ENCODE peak calls at places on chromosomes 6 and 20, in six cellular contexts. One of them, this sample, is unnamed.

GRCh38 chr6:26016326-26017275 is 54.0 kb downstream of the TRIM38 start:
- DNase-seq in upper lobe of left lung: no peak
- DNase-seq in right lobe of liver: peak
- DNase-seq in sigmoid colon: no peak
- DNase-seq in body of pancreas: no peak
- DNase-seq in stomach: no peak
- DNase-seq in this sample: no peak

GRCh38 chr20:63072231-63072791 is 65.5 kb upstream of the BHLHE23 start:
- DNase-seq in stomach: no peak
- DNase-seq in upper lobe of left lung: no peak
- DNase-seq in right lobe of liver: peak
- DNase-seq in sigmoid colon: peak
- DNase-seq in body of pancreas: no peak
- DNase-seq in this sample: peak

GRCh38 chr6:4644962-4645361 is 131.2 kb upstream of the CDYL start:
- DNase-seq in sigmoid colon: no peak
- DNase-seq in right lobe of liver: no peak
- DNase-seq in upper lobe of left lung: no peak
- DNase-seq in body of pancreas: no peak
- DNase-seq in stomach: no peak
- DNase-seq in this sample: no peak

GRCh38 chr6:100999034-100999597 is 118.0 kb upstream of the ASCC3 start:
- DNase-seq in sigmoid colon: no peak
- DNase-seq in body of pancreas: no peak
- DNase-seq in stomach: no peak
- DNase-seq in upper lobe of left lung: no peak
- DNase-seq in right lobe of liver: no peak
- DNase-seq in this sample: no peak

GRCh38 chr6:126182650-126183311 is 157.1 kb upstream of the CENPW start:
- DNase-seq in upper lobe of left lung: no peak
- DNase-seq in right lobe of liver: no peak
- DNase-seq in stomach: no peak
- DNase-seq in body of pancreas: no peak
- DNase-seq in sigmoid colon: no peak
- DNase-seq in this sample: no peak

GRCh38 chr6:3697609-3698008 is 53.9 kb downstream of the PXDC1 start:
- DNase-seq in right lobe of liver: no peak
- DNase-seq in body of pancreas: no peak
- DNase-seq in stomach: no peak
- DNase-seq in upper lobe of left lung: no peak
- DNase-seq in sigmoid colon: no peak
- DNase-seq in this sample: no peak

GRCh38 chr6:1796706-1797529 is 187.2 kb downstream of the FOXC1 start:
- DNase-seq in body of pancreas: peak
- DNase-seq in stomach: no peak
- DNase-seq in upper lobe of left lung: no peak
- DNase-seq in sigmoid colon: no peak
- DNase-seq in right lobe of liver: no peak
- DNase-seq in this sample: no peak

GRCh38 chr20:32509639-32510066 is 75.5 kb downstream of the NOL4L start:
- DNase-seq in upper lobe of left lung: peak
- DNase-seq in stomach: no peak
- DNase-seq in right lobe of liver: peak
- DNase-seq in body of pancreas: no peak
- DNase-seq in sigmoid colon: no peak
- DNase-seq in this sample: no peak

GRCh38 chr6:152399409-152399808 is 237.8 kb downstream of the SYNE1 start:
- DNase-seq in stomach: no peak
- DNase-seq in upper lobe of left lung: peak
- DNase-seq in right lobe of liver: no peak
- DNase-seq in body of pancreas: no peak
- DNase-seq in sigmoid colon: peak
- DNase-seq in this sample: no peak

GRCh38 chr6:134315974-134316391 is 1.9 kb downstream of the SGK1 start:
- DNase-seq in stomach: no peak
- DNase-seq in sigmoid colon: no peak
- DNase-seq in upper lobe of left lung: no peak
- DNase-seq in body of pancreas: no peak
- DNase-seq in right lobe of liver: no peak
- DNase-seq in this sample: no peak

GRCh38 chr6:136069119-136069518 is 181.0 kb downstream of the MTFR2 start:
- DNase-seq in upper lobe of left lung: no peak
- DNase-seq in sigmoid colon: no peak
- DNase-seq in right lobe of liver: no peak
- DNase-seq in stomach: no peak
- DNase-seq in body of pancreas: no peak
- DNase-seq in this sample: no peak

GRCh38 chr6:27157461-27158315 is 89.8 kb upstream of the PRSS16 start:
- DNase-seq in sigmoid colon: peak
- DNase-seq in upper lobe of left lung: peak
- DNase-seq in body of pancreas: peak
- DNase-seq in stomach: peak
- DNase-seq in right lobe of liver: peak
- DNase-seq in this sample: no peak

GRCh38 chr6:17816921-17817611 is 110.3 kb upstream of the NUP153 start:
- DNase-seq in right lobe of liver: no peak
- DNase-seq in sigmoid colon: no peak
- DNase-seq in upper lobe of left lung: no peak
- DNase-seq in body of pancreas: no peak
- DNase-seq in stomach: no peak
- DNase-seq in this sample: no peak

GRCh38 chr6:127302728-127303675 is 36.3 kb downstream of the RNF146 start:
- DNase-seq in sigmoid colon: no peak
- DNase-seq in stomach: peak
- DNase-seq in upper lobe of left lung: no peak
- DNase-seq in right lobe of liver: no peak
- DNase-seq in body of pancreas: peak
- DNase-seq in this sample: no peak

GRCh38 chr6:23523771-23524170 is 602.2 kb upstream of the NRSN1 start:
- DNase-seq in upper lobe of left lung: no peak
- DNase-seq in stomach: no peak
- DNase-seq in sigmoid colon: no peak
- DNase-seq in body of pancreas: no peak
- DNase-seq in right lobe of liver: no peak
- DNase-seq in this sample: no peak
- H3K4me3 ChIP-seq in upper lobe of left lung: no peak
- H3K4me3 ChIP-seq in stomach: no peak
- H3K4me3 ChIP-seq in sigmoid colon: no peak
- H3K4me3 ChIP-seq in body of pancreas: no peak
- H3K4me3 ChIP-seq in right lobe of liver: no peak
- H3K4me3 ChIP-seq in this sample: no peak

GRCh38 chr6:159108438-159108985 is 60.7 kb upstream of the FNDC1 start:
- DNase-seq in stomach: no peak
- DNase-seq in right lobe of liver: no peak
- DNase-seq in sigmoid colon: no peak
- DNase-seq in body of pancreas: no peak
- DNase-seq in upper lobe of left lung: peak
- DNase-seq in this sample: no peak
- H3K27ac ChIP-seq in stomach: no peak
- H3K27ac ChIP-seq in right lobe of liver: no peak
- H3K27ac ChIP-seq in sigmoid colon: no peak
- H3K27ac ChIP-seq in body of pancreas: no peak
- H3K27ac ChIP-seq in upper lobe of left lung: no peak
- H3K27ac ChIP-seq in this sample: no peak

DNA sequence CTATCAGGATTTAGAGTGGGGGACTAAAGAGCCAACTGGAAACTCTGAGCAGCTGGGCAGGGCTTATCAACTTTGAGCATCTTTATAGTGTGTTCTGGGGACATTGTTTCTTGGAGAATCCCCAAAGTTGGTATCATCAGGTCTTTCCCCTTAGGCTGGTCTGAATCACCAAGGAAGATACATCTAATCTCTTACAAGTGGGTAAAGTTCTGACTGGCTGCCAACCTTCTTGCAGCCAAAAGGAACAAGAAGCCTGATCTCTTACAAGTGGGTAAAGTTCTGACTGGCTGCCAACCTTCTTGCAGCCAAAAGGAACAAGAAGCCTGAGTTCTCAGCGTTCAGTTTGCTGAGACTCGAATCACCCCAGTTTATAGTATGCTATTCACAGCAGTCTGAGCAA is 1.6 kb upstream of the MED23 start:
- DNase-seq in body of pancreas: no peak
- DNase-seq in stomach: no peak
- DNase-seq in sigmoid colon: no peak
- DNase-seq in upper lobe of left lung: peak
- DNase-seq in right lobe of liver: no peak
- DNase-seq in this sample: no peak
- TF ChIP-seq POLR2A in body of pancreas: no peak
- TF ChIP-seq POLR2A in stomach: no peak
- TF ChIP-seq POLR2A in sigmoid colon: no peak
- TF ChIP-seq POLR2A in upper lobe of left lung: no peak
- TF ChIP-seq POLR2A in right lobe of liver: no peak
- TF ChIP-seq POLR2A in this sample: no peak

DNA sequence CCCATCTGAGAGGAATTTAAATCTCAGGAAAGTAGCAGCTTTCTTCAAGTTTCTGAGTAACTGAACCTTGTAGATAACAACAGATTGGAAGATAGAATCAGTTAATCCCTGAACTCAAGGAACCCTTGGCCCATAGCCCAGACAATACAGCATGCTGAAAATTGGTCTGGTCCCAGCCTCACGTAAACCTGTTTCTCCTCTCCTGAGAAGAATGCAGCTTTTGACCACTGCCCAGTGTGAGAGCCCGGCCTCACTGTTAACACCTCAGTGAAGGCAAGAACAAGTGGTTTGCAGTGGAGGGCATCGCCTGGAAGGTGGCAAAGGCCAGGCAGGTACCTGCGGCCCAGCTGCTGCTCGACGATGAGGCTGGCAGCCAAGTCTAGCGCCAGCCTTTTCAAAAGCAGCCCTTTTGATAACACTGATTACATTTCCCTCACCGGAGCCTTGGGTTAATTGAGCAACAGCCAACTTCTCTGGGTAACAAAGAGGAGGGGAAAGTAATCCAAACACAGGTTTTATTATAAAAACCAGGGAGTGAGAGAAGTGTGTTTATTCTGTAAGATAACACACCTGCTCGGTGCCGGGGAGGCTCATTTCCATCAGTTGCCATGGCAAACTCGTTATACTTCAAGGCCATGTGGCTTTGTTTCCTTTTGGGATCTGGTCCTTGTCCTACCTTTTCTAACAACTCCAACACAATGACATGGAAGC is 54.0 kb downstream of the TRAF3IP2 start:
- DNase-seq in body of pancreas: peak
- DNase-seq in right lobe of liver: peak
- DNase-seq in sigmoid colon: no peak
- DNase-seq in stomach: peak
- DNase-seq in upper lobe of left lung: peak
- DNase-seq in this sample: no peak
- H3K4me3 ChIP-seq in body of pancreas: no peak
- H3K4me3 ChIP-seq in right lobe of liver: no peak
- H3K4me3 ChIP-seq in sigmoid colon: no peak
- H3K4me3 ChIP-seq in stomach: no peak
- H3K4me3 ChIP-seq in upper lobe of left lung: peak
- H3K4me3 ChIP-seq in this sample: no peak

GRCh38 chr20:49571553-49571835 is 3.6 kb upstream of the PTGIS start:
- DNase-seq in right lobe of liver: no peak
- DNase-seq in body of pancreas: no peak
- DNase-seq in sigmoid colon: peak
- DNase-seq in upper lobe of left lung: no peak
- DNase-seq in stomach: no peak
- DNase-seq in this sample: peak
- H3K27ac ChIP-seq in right lobe of liver: no peak
- H3K27ac ChIP-seq in body of pancreas: no peak
- H3K27ac ChIP-seq in sigmoid colon: peak
- H3K27ac ChIP-seq in upper lobe of left lung: no peak
- H3K27ac ChIP-seq in stomach: peak
- H3K27ac ChIP-seq in this sample: no peak